ENCODE peak calls at places on chromosomes 7 and 10, in ten cellular contexts. M is A549, R is IMR-90, K is stomach, I is sigmoid colon, B is breast epithelium, P is GM12878, A is HepG2, H is testis, S is adrenal gland. F is an unnamed sample. For H3K4me1, the result is how much of the 10 kb centered on the place peaks cover.

GRCh38 chr7:87312215-87312865 is 33.1 kb upstream of the CROT start:
- DNase-seq in P (peak), I (no peak), A (peak), S (peak), M (peak), H (peak), K (peak), B (no peak), R (peak), F (peak)

GRCh38 chr7:116692599-116693308 is 20.8 kb downstream of the MET start:
- DNase-seq in B (no peak), P (no peak), I (no peak), M (no peak), S (no peak), A (no peak), K (no peak), R (peak), H (no peak), F (no peak)

GRCh38 chr7:50620418-50620817 is 55.2 kb upstream of the DDC start:
- DNase-seq in P (no peak), I (no peak), A (no peak), R (no peak), M (no peak), K (no peak), H (no peak), B (no peak), S (no peak), F (no peak)

GRCh38 chr7:116661741-116662329 is 10.2 kb upstream of the MET start:
- DNase-seq in A (no peak), S (no peak), I (no peak), R (no peak), B (no peak), M (no peak), P (no peak), K (no peak), H (no peak), F (no peak)

GRCh38 chr7:129213828-129214227 is 11.0 kb upstream of the AHCYL2 start:
- DNase-seq in A (peak), I (peak), S (no peak), M (peak), R (no peak), B (no peak), K (no peak), H (no peak), P (no peak), F (peak)

GRCh38 chr10:59538623-59539022 is 171.0 kb downstream of the SLC16A9 start:
- DNase-seq in A (no peak), M (no peak), K (no peak), H (no peak), B (no peak), R (no peak), S (no peak), P (no peak), I (peak), F (no peak)

GRCh38 chr10:131311661-131312260 is at the start of gene TCERG1L:
- DNase-seq in H (peak), S (no peak), K (no peak), B (no peak), A (no peak), I (no peak), M (no peak), P (no peak), R (no peak), F (peak)

GRCh38 chr10:93235686-93236085 is 162.0 kb downstream of the CYP26A1 start:
- DNase-seq in M (peak), S (peak), A (peak), I (no peak), H (no peak), P (no peak), R (peak), B (no peak), K (no peak), F (peak)

GRCh38 chr7:90994121-90994520 is 270.1 kb upstream of the FZD1 start:
- DNase-seq in S (no peak), M (no peak), K (no peak), B (no peak), P (no peak), R (peak), A (no peak), I (no peak), H (no peak), F (no peak)

GRCh38 chr10:123613346-123613850 is 52.8 kb upstream of the GPR26 start:
- DNase-seq in S (no peak), K (no peak), I (no peak), B (no peak), A (no peak), H (no peak), R (no peak), M (no peak), P (no peak), F (no peak)

GRCh38 chr10:99993994-99994689 is 15.6 kb downstream of the DNMBP start:
- DNase-seq in H (peak), S (peak), I (peak), K (peak), R (peak), P (peak), M (no peak), B (no peak), A (no peak), F (no peak)

GRCh38 chr7:96169439-96169838 is 152.5 kb downstream of the SLC25A13 start:
- DNase-seq in M (no peak), B (no peak), R (no peak), K (peak), H (peak), S (no peak), P (no peak), A (no peak), I (no peak), F (peak)

GRCh38 chr10:133357293-133358151 is at the start of gene FUOM:
- DNase-seq in S (peak), I (no peak), P (no peak), A (peak), H (no peak), K (no peak), R (peak), M (peak), B (no peak), F (peak)

GRCh38 chr7:149790146-149790548 is 16.8 kb upstream of the ZNF467 start:
- DNase-seq in H (peak), K (peak), S (no peak), R (no peak), A (no peak), M (peak), I (no peak), B (peak), P (no peak), F (peak)

GRCh38 chr7:138565071-138565450 is 105.0 kb downstream of the TRIM24 start:
- DNase-seq in K (no peak), H (no peak), P (no peak), B (no peak), I (no peak), S (no peak), M (peak), R (no peak), A (no peak), F (no peak)

GRCh38 chr7:78912781-78913180 is 540.7 kb downstream of the MAGI2 start:
- DNase-seq in S (no peak), R (peak), I (no peak), P (no peak), H (no peak), K (no peak), A (no peak), M (no peak), B (no peak), F (no peak)

GRCh38 chr10:4059471-4060138 is 274.6 kb upstream of the KLF6 start:
- DNase-seq in A (no peak), S (no peak), R (no peak), I (no peak), P (no peak), M (no peak), K (no peak), B (no peak), H (no peak), F (no peak)

GRCh38 chr10:11573497-11573896 is 38.0 kb downstream of the USP6NL start:
- DNase-seq in S (peak), B (no peak), I (no peak), P (peak), M (no peak), K (no peak), H (no peak), R (peak), A (no peak), F (no peak)

GRCh38 chr7:75878312-75878768 is 494 bp upstream of the RHBDD2 start:
- DNase-seq in B (no peak), H (no peak), P (no peak), S (no peak), M (no peak), I (no peak), R (no peak), A (no peak), K (no peak), F (no peak)

GRCh38 chr7:137547477-137547876 is 203.9 kb upstream of the PTN start:
- DNase-seq in M (no peak), K (no peak), S (no peak), A (no peak), P (no peak), B (no peak), R (peak), H (no peak), I (no peak), F (no peak)

GRCh38 chr7:29447828-29448227 is 115.8 kb upstream of the PRR15 start:
- DNase-seq in B (no peak), M (no peak), P (no peak), K (no peak), R (no peak), I (no peak), S (no peak), H (no peak), A (no peak), F (no peak)

GRCh38 chr10:31908157-31908556 is 20.5 kb downstream of the ARHGAP12 start:
- DNase-seq in A (no peak), M (no peak), H (no peak), K (no peak), P (no peak), I (no peak), S (peak), R (no peak), B (no peak), F (no peak)

GRCh38 chr7:99380032-99380822 is 5.7 kb downstream of the ARPC1B start:
- DNase-seq in P (peak), H (peak), A (no peak), S (peak), I (no peak), B (no peak), M (no peak), K (no peak), R (peak), F (no peak)

GRCh38 chr7:140200102-140200989 is 23.6 kb upstream of the KDM7A start:
- DNase-seq in M (peak), S (no peak), P (no peak), K (peak), I (peak), A (peak), H (no peak), B (no peak), R (peak), F (no peak)

GRCh38 chr7:13687500-13687899 is 302.0 kb downstream of the ETV1 start:
- DNase-seq in M (no peak), S (no peak), I (no peak), B (no peak), K (no peak), P (no peak), H (no peak), A (no peak), R (no peak), F (no peak)

GRCh38 chr10:94320285-94320914 is 42.3 kb downstream of the NOC3L start:
- DNase-seq in B (peak), R (peak), H (peak), A (peak), I (peak), K (peak), P (no peak), S (peak), M (peak), F (peak)

GRCh38 chr7:2139004-2139652 is 93.6 kb downstream of the MAD1L1 start:
- DNase-seq in B (no peak), S (no peak), H (peak), R (no peak), A (no peak), P (no peak), M (no peak), K (no peak), I (no peak), F (no peak)

GRCh38 chr10:95257849-95258248 is 33.0 kb downstream of the PDLIM1 start:
- DNase-seq in S (no peak), K (no peak), M (no peak), I (no peak), P (no peak), H (no peak), A (no peak), B (no peak), R (no peak), F (no peak)

GRCh38 chr10:61798711-61799110 is 102.8 kb upstream of the ARID5B start:
- DNase-seq in P (no peak), I (no peak), H (no peak), B (no peak), A (no peak), M (no peak), S (no peak), R (no peak), K (no peak), F (no peak)

GRCh38 chr10:48551796-48552591 is 52.9 kb downstream of the ARHGAP22 start:
- DNase-seq in M (peak), R (peak), A (no peak), K (no peak), P (no peak), H (peak), B (no peak), I (no peak), S (peak), F (peak)

GRCh38 chr7:55309040-55309991 is 55.8 kb upstream of the LANCL2 start:
- DNase-seq in H (no peak), K (peak), A (no peak), M (no peak), S (no peak), P (peak), I (no peak), B (no peak), R (no peak), F (peak)

GRCh38 chr10:124252097-124252715 is 158.8 kb upstream of the CHST15 start:
- DNase-seq in M (no peak), H (no peak), R (no peak), P (no peak), S (no peak), I (no peak), K (no peak), A (no peak), B (no peak), F (no peak)

GRCh38 chr10:121490906-121491519 is 107.2 kb downstream of the FGFR2 start:
- DNase-seq in I (peak), H (peak), M (no peak), K (no peak), R (no peak), P (no peak), S (no peak), A (no peak), B (no peak), F (no peak)

GRCh38 chr7:130882396-130882795 is 148.4 kb upstream of the KLF14 start:
- DNase-seq in B (no peak), H (no peak), S (no peak), P (no peak), R (no peak), M (no peak), K (no peak), I (no peak), A (no peak), F (peak)

GRCh38 chr7:3109516-3109915 is 65.8 kb upstream of the CARD11 start:
- DNase-seq in B (no peak), H (no peak), S (no peak), R (no peak), M (no peak), I (no peak), K (no peak), P (no peak), A (no peak), F (no peak)

GRCh38 chr10:6384847-6385246 is 182.1 kb downstream of the PFKFB3 start:
- DNase-seq in I (no peak), H (no peak), B (no peak), A (no peak), M (no peak), S (no peak), R (no peak), K (no peak), P (no peak), F (peak)
- H3K27ac ChIP-seq in I (no peak), H (no peak), B (no peak), A (no peak), M (no peak), S (no peak), R (no peak), K (no peak), P (no peak), F (no peak)

DNA sequence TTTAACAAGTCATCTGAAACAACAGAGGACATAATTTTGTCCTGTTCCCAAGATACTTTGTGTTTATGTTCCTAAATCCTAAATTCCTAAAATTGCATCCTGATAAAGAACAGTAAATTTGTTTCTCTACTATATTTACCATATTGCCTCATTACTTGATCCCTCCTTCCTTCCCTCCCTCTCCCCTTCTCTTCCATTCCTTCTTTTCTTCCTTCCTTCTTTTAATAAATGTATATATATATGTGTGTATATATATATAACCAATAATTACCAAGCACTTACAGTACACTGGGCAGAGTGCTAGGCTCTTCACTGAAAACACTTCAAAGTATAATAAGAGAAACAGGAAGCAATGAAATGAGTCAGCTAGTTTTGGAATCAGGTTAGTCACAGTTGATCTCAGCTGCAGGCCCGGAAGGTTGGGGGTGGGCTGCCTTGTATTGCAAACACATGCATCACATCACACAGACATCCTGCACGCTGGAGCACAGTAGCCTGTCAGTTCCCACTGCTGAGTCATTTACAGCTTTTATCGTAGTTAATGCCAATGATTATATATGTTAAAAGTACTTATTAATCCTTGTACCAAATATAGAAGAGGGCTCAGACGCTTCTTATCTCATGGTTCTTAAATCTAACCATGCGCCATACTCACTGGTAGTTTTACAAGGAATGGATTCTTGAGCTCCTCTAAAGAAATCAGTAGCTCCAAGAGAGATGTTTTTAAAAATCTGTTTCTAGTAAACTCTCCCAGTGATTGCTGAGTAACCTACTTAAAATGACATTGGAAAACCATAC is 551.7 kb downstream of the GRM8 start:
- DNase-seq in A (peak), I (no peak), H (no peak), S (peak), R (peak), B (no peak), M (peak), P (peak), K (no peak), F (peak)
- TF ChIP-seq POLR2A in A (no peak), I (no peak), H (no peak), S (no peak), R (no peak), B (no peak), M (no peak), P (peak), K (no peak), F (no peak)

GRCh38 chr7:106071356-106071998 is 40.6 kb downstream of the SYPL1 start:
- DNase-seq in M (no peak), K (peak), B (peak), I (no peak), S (peak), R (no peak), H (no peak), A (no peak), P (peak), F (no peak)
- H3K4me1 ChIP-seq in M (under half), K (half or more), B (under half), I (half or more), S (under half), R (under half), H (under half), A (half or more), P (half or more), F (half or more)

GRCh38 chr10:73867871-73868631 is 6.3 kb downstream of the CAMK2G start:
- DNase-seq in I (no peak), S (no peak), P (no peak), M (no peak), H (no peak), B (no peak), R (no peak), K (no peak), A (no peak), F (no peak)

GRCh38 chr10:73865459-73866442 is 8.6 kb downstream of the CAMK2G start:
- DNase-seq in A (no peak), P (no peak), H (no peak), S (peak), I (peak), M (no peak), R (no peak), B (no peak), K (no peak), F (peak)

GRCh38 chr10:73867126-73867807 is 7.1 kb downstream of the CAMK2G start:
- DNase-seq in K (no peak), R (no peak), H (no peak), A (no peak), M (no peak), B (no peak), S (no peak), I (peak), P (no peak), F (no peak)

GRCh38 chr10:73865107-73865458 is 9.3 kb downstream of the CAMK2G start:
- DNase-seq in P (no peak), R (no peak), S (no peak), K (no peak), M (no peak), I (no peak), H (no peak), A (no peak), B (no peak), F (no peak)

DNA sequence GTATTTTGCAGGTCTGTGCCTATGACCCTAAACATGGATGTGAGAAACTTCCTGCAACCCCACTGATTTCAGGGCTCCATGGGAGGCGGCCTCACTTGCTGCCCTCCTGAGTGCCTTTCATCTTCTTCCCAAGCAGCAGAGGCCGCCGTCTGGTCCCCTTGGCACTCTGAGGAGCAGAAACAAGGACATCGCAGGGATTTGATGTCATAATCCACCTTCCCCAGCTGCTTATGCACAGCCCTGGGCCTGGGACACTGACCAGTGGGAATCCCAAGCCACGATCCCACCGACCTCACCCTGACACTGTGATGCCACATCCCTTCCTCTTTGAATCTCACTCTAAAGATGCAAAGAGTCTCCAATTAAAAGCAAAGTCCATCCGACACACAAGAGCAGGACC is 7.7 kb downstream of the CAMK2G start:
- DNase-seq in S (no peak), H (no peak), R (no peak), M (no peak), A (no peak), B (no peak), I (no peak), K (no peak), P (no peak), F (no peak)
- H3K27ac ChIP-seq in S (no peak), H (no peak), R (no peak), M (no peak), A (no peak), B (peak), I (peak), K (peak), P (peak), F (no peak)

GRCh38 chr7:27656724-27657123 is 6.0 kb downstream of the HIBADH start:
- DNase-seq in M (no peak), R (no peak), A (no peak), S (no peak), I (no peak), B (no peak), K (no peak), H (no peak), P (no peak), F (no peak)

GRCh38 chr7:27661776-27662489 is 750 bp downstream of the HIBADH start:
- DNase-seq in A (peak), I (peak), B (no peak), K (no peak), M (peak), P (no peak), R (peak), H (peak), S (peak), F (peak)

GRCh38 chr7:27663989-27664331 is 1.3 kb upstream of the HIBADH start:
- DNase-seq in K (no peak), R (no peak), S (no peak), P (no peak), B (no peak), A (no peak), M (no peak), I (no peak), H (no peak), F (peak)

DNA sequence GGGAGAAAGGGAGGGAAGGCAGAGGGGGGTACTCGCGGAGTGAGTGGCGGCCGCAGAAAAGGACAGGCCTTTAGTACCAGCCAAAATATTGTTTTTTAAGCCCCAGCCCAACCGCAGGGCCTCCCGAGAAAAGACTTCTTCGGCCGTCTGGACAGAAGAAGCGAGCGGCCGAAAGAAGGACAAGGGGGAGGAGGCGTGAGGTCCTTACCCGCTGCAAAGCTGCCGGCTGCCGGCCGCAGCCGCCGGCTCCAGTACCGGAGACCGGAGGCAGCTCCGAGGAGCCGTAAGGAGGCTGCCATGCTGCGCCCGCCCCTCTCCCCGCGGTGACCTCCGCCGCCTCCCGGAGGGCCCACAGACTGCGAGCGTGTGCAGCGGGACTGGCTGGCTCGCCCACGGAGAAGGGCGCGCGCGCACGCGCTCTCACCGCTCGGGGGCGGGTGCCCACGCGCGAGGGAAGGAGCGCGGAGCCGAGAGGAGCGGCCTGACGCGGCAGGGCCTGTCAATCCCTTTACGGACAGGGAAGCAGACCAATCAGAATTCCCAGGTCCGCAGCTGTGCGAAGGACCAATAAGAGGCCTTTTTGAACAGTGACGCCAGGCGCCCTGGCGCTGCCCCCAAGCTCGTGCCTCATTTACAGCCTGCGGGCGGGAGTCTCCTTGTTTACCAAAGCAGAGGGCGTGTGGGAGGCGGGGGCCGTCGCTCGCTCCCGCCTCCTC is at the start of gene HIBADH:
- DNase-seq in B (peak), P (peak), M (peak), H (peak), S (peak), R (peak), A (peak), I (peak), K (peak), F (peak)
- TF ChIP-seq POLR2A in B (peak), P (peak), M (peak), H (peak), S (peak), R (peak), A (peak), I (peak), K (no peak), F (peak)